ENCODE peak calls at places on chromosomes 3 and 15, in six cellular contexts. One of them, this sample, is unnamed.

GRCh38 chr3:128404276-128405062 is 62.2 kb downstream of the DNAJB8 start:
- DNase-seq in AG10803: no peak
- DNase-seq in astrocyte of the cerebellum: no peak
- DNase-seq in HepG2: no peak
- DNase-seq in testis: no peak
- DNase-seq in glutamatergic neuron: peak
- DNase-seq in this sample: no peak

GRCh38 chr15:89113263-89113662 is 25.0 kb downstream of the ABHD2 start:
- DNase-seq in testis: no peak
- DNase-seq in AG10803: no peak
- DNase-seq in HepG2: no peak
- DNase-seq in astrocyte of the cerebellum: no peak
- DNase-seq in glutamatergic neuron: no peak
- DNase-seq in this sample: no peak

GRCh38 chr15:45307230-45307924 is 55.3 kb downstream of the SLC28A2 start:
- DNase-seq in astrocyte of the cerebellum: peak
- DNase-seq in AG10803: peak
- DNase-seq in glutamatergic neuron: no peak
- DNase-seq in testis: no peak
- DNase-seq in HepG2: peak
- DNase-seq in this sample: no peak

GRCh38 chr3:177523072-177523675 is 325.9 kb upstream of the TBL1XR1 start:
- DNase-seq in AG10803: peak
- DNase-seq in astrocyte of the cerebellum: no peak
- DNase-seq in HepG2: no peak
- DNase-seq in glutamatergic neuron: no peak
- DNase-seq in testis: no peak
- DNase-seq in this sample: no peak

GRCh38 chr15:63596666-63597032 is 538 bp upstream of the FBXL22 start:
- DNase-seq in astrocyte of the cerebellum: no peak
- DNase-seq in AG10803: peak
- DNase-seq in testis: no peak
- DNase-seq in HepG2: peak
- DNase-seq in glutamatergic neuron: no peak
- DNase-seq in this sample: no peak

GRCh38 chr3:190094201-190094718 is 26.4 kb downstream of the P3H2 start:
- DNase-seq in glutamatergic neuron: no peak
- DNase-seq in testis: no peak
- DNase-seq in HepG2: no peak
- DNase-seq in AG10803: peak
- DNase-seq in astrocyte of the cerebellum: no peak
- DNase-seq in this sample: no peak

GRCh38 chr3:48411041-48411588 is 18.8 kb downstream of the PLXNB1 start:
- DNase-seq in HepG2: no peak
- DNase-seq in AG10803: no peak
- DNase-seq in astrocyte of the cerebellum: no peak
- DNase-seq in glutamatergic neuron: no peak
- DNase-seq in testis: no peak
- DNase-seq in this sample: no peak

GRCh38 chr3:123113889-123114450 is 47.1 kb downstream of the PDIA5 start:
- DNase-seq in AG10803: no peak
- DNase-seq in HepG2: no peak
- DNase-seq in glutamatergic neuron: no peak
- DNase-seq in testis: peak
- DNase-seq in astrocyte of the cerebellum: no peak
- DNase-seq in this sample: no peak

GRCh38 chr15:25181290-25182097 is 226.7 kb downstream of the SNRPN start:
- DNase-seq in glutamatergic neuron: peak
- DNase-seq in HepG2: no peak
- DNase-seq in astrocyte of the cerebellum: no peak
- DNase-seq in testis: peak
- DNase-seq in AG10803: no peak
- DNase-seq in this sample: peak

GRCh38 chr15:89197503-89197971 is 23.8 kb downstream of the RLBP1 start:
- DNase-seq in testis: peak
- DNase-seq in HepG2: peak
- DNase-seq in astrocyte of the cerebellum: no peak
- DNase-seq in glutamatergic neuron: no peak
- DNase-seq in AG10803: no peak
- DNase-seq in this sample: no peak

GRCh38 chr15:73031648-73032047 is 20.6 kb upstream of the NEO1 start:
- DNase-seq in AG10803: no peak
- DNase-seq in HepG2: no peak
- DNase-seq in glutamatergic neuron: no peak
- DNase-seq in astrocyte of the cerebellum: no peak
- DNase-seq in testis: no peak
- DNase-seq in this sample: no peak

GRCh38 chr3:62161306-62161705 is 212.0 kb downstream of the FEZF2 start:
- DNase-seq in AG10803: peak
- DNase-seq in testis: peak
- DNase-seq in astrocyte of the cerebellum: no peak
- DNase-seq in HepG2: no peak
- DNase-seq in glutamatergic neuron: no peak
- DNase-seq in this sample: no peak

GRCh38 chr3:79236488-79236887 is 531.3 kb downstream of the ROBO1 start:
- DNase-seq in testis: no peak
- DNase-seq in astrocyte of the cerebellum: no peak
- DNase-seq in AG10803: no peak
- DNase-seq in glutamatergic neuron: no peak
- DNase-seq in HepG2: no peak
- DNase-seq in this sample: no peak

GRCh38 chr3:33438284-33438668 is 1.9 kb downstream of the UBP1 start:
- DNase-seq in HepG2: peak
- DNase-seq in AG10803: peak
- DNase-seq in glutamatergic neuron: no peak
- DNase-seq in astrocyte of the cerebellum: peak
- DNase-seq in testis: no peak
- DNase-seq in this sample: no peak

GRCh38 chr3:46058981-46059380 is 31.7 kb upstream of the XCR1 start:
- DNase-seq in glutamatergic neuron: no peak
- DNase-seq in astrocyte of the cerebellum: no peak
- DNase-seq in AG10803: no peak
- DNase-seq in testis: no peak
- DNase-seq in HepG2: no peak
- DNase-seq in this sample: no peak

GRCh38 chr3:33426630-33427341 is 13.4 kb downstream of the UBP1 start:
- DNase-seq in testis: no peak
- DNase-seq in HepG2: no peak
- DNase-seq in AG10803: no peak
- DNase-seq in glutamatergic neuron: no peak
- DNase-seq in astrocyte of the cerebellum: no peak
- DNase-seq in this sample: no peak

GRCh38 chr3:13707456-13707855 is 158.5 kb downstream of the FBLN2 start:
- DNase-seq in HepG2: no peak
- DNase-seq in glutamatergic neuron: peak
- DNase-seq in testis: peak
- DNase-seq in AG10803: no peak
- DNase-seq in astrocyte of the cerebellum: no peak
- DNase-seq in this sample: peak

GRCh38 chr3:114565201-114565600 is 271.4 kb downstream of the TIGIT start:
- DNase-seq in testis: peak
- DNase-seq in glutamatergic neuron: no peak
- DNase-seq in astrocyte of the cerebellum: no peak
- DNase-seq in AG10803: peak
- DNase-seq in HepG2: no peak
- DNase-seq in this sample: no peak

GRCh38 chr3:30476373-30477082 is 129.9 kb upstream of the TGFBR2 start:
- DNase-seq in astrocyte of the cerebellum: no peak
- DNase-seq in glutamatergic neuron: no peak
- DNase-seq in HepG2: peak
- DNase-seq in AG10803: peak
- DNase-seq in testis: no peak
- DNase-seq in this sample: no peak

GRCh38 chr3:194824100-194824499 is 138.4 kb downstream of the FAM43A start:
- DNase-seq in AG10803: no peak
- DNase-seq in glutamatergic neuron: no peak
- DNase-seq in HepG2: no peak
- DNase-seq in astrocyte of the cerebellum: no peak
- DNase-seq in testis: no peak
- DNase-seq in this sample: no peak

GRCh38 chr3:63724987-63725386 is 72.5 kb downstream of the SNTN start:
- DNase-seq in HepG2: no peak
- DNase-seq in AG10803: peak
- DNase-seq in testis: no peak
- DNase-seq in glutamatergic neuron: no peak
- DNase-seq in astrocyte of the cerebellum: peak
- DNase-seq in this sample: no peak

GRCh38 chr3:17322106-17322793 is 420.2 kb downstream of the TBC1D5 start:
- DNase-seq in testis: no peak
- DNase-seq in AG10803: no peak
- DNase-seq in glutamatergic neuron: no peak
- DNase-seq in HepG2: no peak
- DNase-seq in astrocyte of the cerebellum: no peak
- DNase-seq in this sample: no peak

GRCh38 chr15:60660290-60661051 is 181.5 kb upstream of the ICE2 start:
- DNase-seq in HepG2: no peak
- DNase-seq in glutamatergic neuron: no peak
- DNase-seq in AG10803: peak
- DNase-seq in astrocyte of the cerebellum: peak
- DNase-seq in testis: peak
- DNase-seq in this sample: no peak

GRCh38 chr3:125202197-125202596 is 10.4 kb downstream of the SLC12A8 start:
- DNase-seq in testis: no peak
- DNase-seq in AG10803: no peak
- DNase-seq in astrocyte of the cerebellum: no peak
- DNase-seq in glutamatergic neuron: no peak
- DNase-seq in HepG2: no peak
- DNase-seq in this sample: no peak
- TF ChIP-seq CTCF in testis: no peak
- TF ChIP-seq CTCF in AG10803: no peak
- TF ChIP-seq CTCF in astrocyte of the cerebellum: peak
- TF ChIP-seq CTCF in glutamatergic neuron: no peak
- TF ChIP-seq CTCF in HepG2: peak
- TF ChIP-seq CTCF in this sample: no peak

DNA sequence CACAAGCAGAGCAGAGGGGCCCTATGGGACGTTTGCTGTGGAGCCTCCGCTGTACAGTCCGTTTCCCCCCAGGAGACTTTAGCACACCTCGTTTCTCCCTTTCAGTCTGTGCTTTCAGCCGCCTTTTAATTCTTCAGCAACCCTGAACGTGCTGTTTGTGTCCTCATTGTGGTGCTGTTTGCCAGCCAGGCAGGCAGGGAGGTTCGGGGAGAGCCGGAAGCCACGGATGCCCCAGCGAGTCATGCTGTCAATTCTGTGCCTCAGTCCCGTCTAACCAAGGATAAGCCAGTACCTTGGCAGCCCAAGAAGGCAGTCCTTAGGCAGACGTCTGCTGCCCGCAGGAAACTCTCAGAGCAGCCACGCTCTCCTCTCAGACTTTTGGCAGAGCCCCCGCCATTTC is 158.7 kb downstream of the UACA start:
- DNase-seq in AG10803: no peak
- DNase-seq in astrocyte of the cerebellum: no peak
- DNase-seq in glutamatergic neuron: no peak
- DNase-seq in HepG2: peak
- DNase-seq in testis: peak
- DNase-seq in this sample: no peak
- TF ChIP-seq CTCF in AG10803: no peak
- TF ChIP-seq CTCF in astrocyte of the cerebellum: no peak
- TF ChIP-seq CTCF in glutamatergic neuron: no peak
- TF ChIP-seq CTCF in HepG2: peak
- TF ChIP-seq CTCF in testis: no peak
- TF ChIP-seq CTCF in this sample: no peak

DNA sequence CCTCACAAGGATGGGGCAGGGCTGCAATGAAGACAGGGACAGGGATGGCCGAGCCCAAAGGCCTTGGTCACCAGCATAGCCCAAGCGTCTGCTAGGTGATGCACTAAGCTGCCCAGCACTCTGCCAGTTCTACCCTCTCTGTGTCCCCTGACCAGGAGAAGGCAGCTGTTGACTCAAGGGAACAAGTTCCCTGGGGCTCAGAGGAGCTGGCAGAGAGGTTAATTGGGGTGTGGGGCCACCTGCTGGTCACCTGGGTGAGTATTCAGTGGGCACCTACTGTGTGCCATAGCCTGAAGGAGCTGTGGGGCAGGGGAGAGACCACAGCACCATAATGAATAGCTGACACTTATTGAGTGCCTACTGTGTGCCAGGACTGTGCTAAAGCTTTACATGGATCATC is 22.0 kb upstream of the DOCK3 start:
- DNase-seq in HepG2: peak
- DNase-seq in AG10803: no peak
- DNase-seq in testis: no peak
- DNase-seq in astrocyte of the cerebellum: no peak
- DNase-seq in glutamatergic neuron: no peak
- DNase-seq in this sample: no peak
- TF ChIP-seq CTCF in HepG2: peak
- TF ChIP-seq CTCF in AG10803: peak
- TF ChIP-seq CTCF in testis: peak
- TF ChIP-seq CTCF in astrocyte of the cerebellum: peak
- TF ChIP-seq CTCF in glutamatergic neuron: no peak
- TF ChIP-seq CTCF in this sample: no peak

GRCh38 chr3:145698749-145699148 is 462.2 kb downstream of the PLOD2 start:
- DNase-seq in HepG2: no peak
- DNase-seq in glutamatergic neuron: no peak
- DNase-seq in AG10803: no peak
- DNase-seq in testis: no peak
- DNase-seq in astrocyte of the cerebellum: no peak
- DNase-seq in this sample: no peak
- TF ChIP-seq CTCF in HepG2: peak
- TF ChIP-seq CTCF in glutamatergic neuron: no peak
- TF ChIP-seq CTCF in AG10803: no peak
- TF ChIP-seq CTCF in testis: no peak
- TF ChIP-seq CTCF in astrocyte of the cerebellum: no peak
- TF ChIP-seq CTCF in this sample: no peak

GRCh38 chr3:11566916-11567315 is 76.8 kb downstream of the VGLL4 start:
- DNase-seq in testis: no peak
- DNase-seq in glutamatergic neuron: no peak
- DNase-seq in astrocyte of the cerebellum: no peak
- DNase-seq in AG10803: no peak
- DNase-seq in HepG2: no peak
- DNase-seq in this sample: no peak
- TF ChIP-seq CTCF in testis: no peak
- TF ChIP-seq CTCF in glutamatergic neuron: peak
- TF ChIP-seq CTCF in astrocyte of the cerebellum: no peak
- TF ChIP-seq CTCF in AG10803: no peak
- TF ChIP-seq CTCF in HepG2: no peak
- TF ChIP-seq CTCF in this sample: peak

GRCh38 chr3:7146529-7146928 is 285.6 kb downstream of the GRM7 start:
- DNase-seq in testis: no peak
- DNase-seq in glutamatergic neuron: no peak
- DNase-seq in astrocyte of the cerebellum: no peak
- DNase-seq in HepG2: no peak
- DNase-seq in AG10803: no peak
- DNase-seq in this sample: no peak

GRCh38 chr3:7144696-7145308 is 283.9 kb downstream of the GRM7 start:
- DNase-seq in astrocyte of the cerebellum: no peak
- DNase-seq in HepG2: peak
- DNase-seq in testis: peak
- DNase-seq in AG10803: no peak
- DNase-seq in glutamatergic neuron: peak
- DNase-seq in this sample: no peak
- TF ChIP-seq CTCF in astrocyte of the cerebellum: peak
- TF ChIP-seq CTCF in HepG2: no peak
- TF ChIP-seq CTCF in testis: peak
- TF ChIP-seq CTCF in AG10803: no peak
- TF ChIP-seq CTCF in glutamatergic neuron: peak
- TF ChIP-seq CTCF in this sample: peak

This sample was measured in mesothelial cell of epicardium.